ENCODE peak calls at places on chromosomes 6 and 20, in seven cellular contexts. D is body of pancreas, B is lung, G is heart left ventricle, A is BJ, S is GM12865, Q is mucosa of descending colon. Y is an unnamed sample.

GRCh38 chr20:22866757-22867425 is 168.2 kb upstream of the SSTR4 start:
- DNase-seq in D (no peak), B (no peak), G (no peak), A (no peak), S (no peak), Q (no peak), Y (no peak)

GRCh38 chr6:1131285-1132079 is 180.4 kb upstream of the FOXQ1 start:
- DNase-seq in D (no peak), B (no peak), G (no peak), A (peak), S (no peak), Q (no peak), Y (no peak)

GRCh38 chr20:52268184-52268583 is 76.6 kb upstream of the ZFP64 start:
- DNase-seq in D (no peak), B (no peak), G (no peak), A (no peak), S (no peak), Q (no peak), Y (no peak)

GRCh38 chr20:40322941-40323340 is 366.1 kb downstream of the MAFB start:
- DNase-seq in D (no peak), B (no peak), G (no peak), A (no peak), S (no peak), Q (no peak), Y (no peak)

GRCh38 chr6:132190097-132190814 is 211.0 kb downstream of the MOXD1 start:
- DNase-seq in D (no peak), B (no peak), G (no peak), A (peak), S (peak), Q (no peak), Y (peak)

GRCh38 chr6:161924516-161925116 is 650.8 kb upstream of the AGPAT4 start:
- DNase-seq in D (peak), B (no peak), G (no peak), A (no peak), S (no peak), Q (no peak), Y (no peak)

GRCh38 chr6:161458199-161458598 is 184.3 kb upstream of the AGPAT4 start:
- DNase-seq in D (no peak), B (no peak), G (no peak), A (no peak), S (no peak), Q (no peak), Y (no peak)

GRCh38 chr6:130766239-130767144 is 60.7 kb upstream of the SMLR1 start:
- DNase-seq in D (no peak), B (no peak), G (no peak), A (no peak), S (no peak), Q (no peak), Y (no peak)

GRCh38 chr6:89662659-89663223 is 24.2 kb upstream of the LYRM2 start:
- DNase-seq in D (no peak), B (no peak), G (no peak), A (no peak), S (no peak), Q (no peak), Y (no peak)

GRCh38 chr6:21949211-21949801 is 347.5 kb downstream of the PRL start:
- DNase-seq in D (no peak), B (peak), G (no peak), A (no peak), S (no peak), Q (no peak), Y (no peak)

GRCh38 chr6:25138024-25138696 is 141.0 kb upstream of the CARMIL1 start:
- DNase-seq in D (peak), B (peak), G (no peak), A (peak), S (peak), Q (peak), Y (peak)

GRCh38 chr6:44868335-44868668 is 459.8 kb upstream of the RUNX2 start:
- DNase-seq in D (no peak), B (no peak), G (no peak), A (no peak), S (peak), Q (no peak), Y (no peak)

GRCh38 chr6:32178547-32179440 is 589 bp downstream of the RNF5 start:
- DNase-seq in D (no peak), B (no peak), G (no peak), A (no peak), S (no peak), Q (no peak), Y (no peak)

GRCh38 chr6:144581807-144582537 is 296.8 kb downstream of the UTRN start:
- DNase-seq in D (peak), B (no peak), G (no peak), A (no peak), S (peak), Q (no peak), Y (no peak)

GRCh38 chr20:5741089-5741488 is 9.1 kb upstream of the SHLD1 start:
- DNase-seq in D (no peak), B (no peak), G (no peak), A (no peak), S (no peak), Q (no peak), Y (no peak)

GRCh38 chr6:140230282-140230681 is 855.8 kb upstream of the CITED2 start:
- DNase-seq in D (no peak), B (peak), G (no peak), A (no peak), S (no peak), Q (no peak), Y (no peak)

GRCh38 chr6:53539561-53539960 is 5.3 kb downstream of the GCLC start:
- DNase-seq in D (no peak), B (no peak), G (no peak), A (no peak), S (no peak), Q (no peak), Y (no peak)

GRCh38 chr6:136604328-136604825 is 54.2 kb upstream of the MAP7 start:
- DNase-seq in D (no peak), B (no peak), G (no peak), A (no peak), S (no peak), Q (no peak), Y (no peak)

GRCh38 chr6:160069459-160069858 is 52.2 kb upstream of the SLC22A1 start:
- DNase-seq in D (no peak), B (no peak), G (no peak), A (no peak), S (no peak), Q (no peak), Y (no peak)

GRCh38 chr20:14741616-14742015 is 404.2 kb upstream of the FLRT3 start:
- DNase-seq in D (no peak), B (no peak), G (no peak), A (no peak), S (no peak), Q (no peak), Y (no peak)

GRCh38 chr6:27669278-27669797 is 196.4 kb upstream of the ZNF184 start:
- DNase-seq in D (no peak), B (no peak), G (no peak), A (no peak), S (peak), Q (no peak), Y (no peak)

GRCh38 chr6:53306819-53307347 is 41.9 kb downstream of the ELOVL5 start:
- DNase-seq in D (no peak), B (no peak), G (no peak), A (no peak), S (peak), Q (no peak), Y (no peak)

DNA sequence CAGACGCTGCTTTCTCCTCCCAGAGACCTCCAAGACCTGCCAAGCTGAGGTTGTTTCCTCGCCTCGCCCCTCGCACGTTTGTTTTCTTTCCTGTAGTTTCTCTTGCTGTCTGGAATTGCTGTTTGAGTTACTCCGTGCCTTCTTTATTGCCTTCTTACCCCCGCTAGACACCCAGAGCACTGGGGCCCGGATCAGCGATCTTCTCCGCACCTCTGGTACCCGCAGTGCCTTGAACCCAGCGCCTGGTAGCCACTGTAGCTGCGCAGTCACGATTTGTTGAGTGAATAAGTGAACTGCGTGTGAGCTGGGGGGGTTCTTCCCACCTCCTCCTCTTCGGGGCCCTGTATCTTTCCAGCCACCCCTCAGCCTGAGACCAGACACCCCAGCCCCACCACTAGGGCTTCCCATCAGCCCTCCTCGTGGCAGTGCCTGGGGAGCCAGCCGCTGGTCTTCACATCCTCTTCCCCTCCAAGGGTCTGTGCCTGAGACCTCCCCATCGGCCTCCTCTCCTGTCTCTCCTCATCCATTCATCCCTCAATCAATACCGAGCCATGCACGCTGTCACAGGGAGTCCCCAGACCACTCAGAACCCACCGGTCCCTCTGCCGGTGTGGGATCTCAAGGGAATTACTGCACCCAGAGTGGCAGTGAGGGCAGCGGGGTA is 849 bp upstream of the BMP7 start:
- DNase-seq in D (no peak), B (no peak), G (no peak), A (no peak), S (no peak), Q (no peak), Y (no peak)
- H3K4me3 ChIP-seq in D (no peak), B (no peak), G (no peak), A (no peak), S (no peak), Q (no peak), Y (no peak)

GRCh38 chr6:31011153-31011552 is 879 bp downstream of the MUC22 start:
- DNase-seq in D (no peak), B (no peak), G (no peak), A (no peak), S (no peak), Q (no peak), Y (no peak)
- TF ChIP-seq CTCF in D (no peak), B (no peak), G (no peak), A (no peak), S (no peak), Q (no peak), Y (no peak)

GRCh38 chr6:17336425-17336824 is 55.3 kb downstream of the RBM24 start:
- DNase-seq in D (no peak), B (no peak), G (no peak), A (no peak), S (no peak), Q (no peak), Y (no peak)

GRCh38 chr6:17343215-17343614 is 50.2 kb upstream of the CAP2 start:
- DNase-seq in D (no peak), B (no peak), G (no peak), A (no peak), S (no peak), Q (no peak), Y (no peak)

GRCh38 chr6:17339308-17339670 is 54.1 kb upstream of the CAP2 start:
- DNase-seq in D (no peak), B (no peak), G (no peak), A (no peak), S (no peak), Q (no peak), Y (no peak)

GRCh38 chr6:17341891-17342290 is 51.5 kb upstream of the CAP2 start:
- DNase-seq in D (no peak), B (no peak), G (no peak), A (no peak), S (no peak), Q (no peak), Y (no peak)

GRCh38 chr6:17341117-17341805 is 52.1 kb upstream of the CAP2 start:
- DNase-seq in D (no peak), B (no peak), G (no peak), A (no peak), S (no peak), Q (no peak), Y (no peak)
- H3K4me3 ChIP-seq in D (no peak), B (no peak), G (no peak), A (no peak), S (no peak), Q (no peak), Y (no peak)

GRCh38 chr6:85868685-85869084 is 226.0 kb upstream of the SYNCRIP start:
- DNase-seq in D (no peak), B (no peak), G (no peak), A (no peak), S (no peak), Q (no peak), Y (no peak)

GRCh38 chr6:85866373-85866740 is 223.7 kb upstream of the SYNCRIP start:
- DNase-seq in D (no peak), B (no peak), G (no peak), A (no peak), S (no peak), Q (no peak), Y (no peak)

GRCh38 chr6:85865665-85866372 is 223.1 kb upstream of the SYNCRIP start:
- DNase-seq in D (peak), B (no peak), G (no peak), A (no peak), S (peak), Q (no peak), Y (no peak)

GRCh38 chr6:85866758-85867401 is 224.2 kb upstream of the SYNCRIP start:
- DNase-seq in D (no peak), B (no peak), G (no peak), A (no peak), S (no peak), Q (no peak), Y (no peak)

DNA sequence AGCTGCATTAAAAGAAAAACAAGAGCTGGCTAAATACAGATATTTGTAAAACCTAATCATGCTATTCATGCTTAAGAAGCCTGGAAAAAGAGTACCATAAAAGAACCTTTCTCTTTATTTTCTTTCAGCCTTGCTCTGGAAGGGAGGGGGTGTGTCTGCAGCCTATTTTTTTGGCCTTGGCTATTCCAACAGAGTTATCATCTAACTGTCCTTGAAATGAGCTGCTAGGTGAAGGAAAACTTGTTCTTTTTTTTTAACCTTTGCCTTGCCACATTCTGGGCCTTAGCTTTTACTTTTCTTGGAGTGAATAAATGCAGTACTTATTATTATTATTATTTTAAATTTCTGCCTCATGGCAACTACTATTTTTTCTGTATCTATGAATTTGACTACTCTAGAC is 224.9 kb upstream of the SYNCRIP start:
- DNase-seq in D (peak), B (no peak), G (no peak), A (no peak), S (no peak), Q (no peak), Y (no peak)
- TF ChIP-seq CTCF in D (no peak), B (no peak), G (no peak), A (no peak), S (no peak), Q (no peak), Y (no peak)

DNA sequence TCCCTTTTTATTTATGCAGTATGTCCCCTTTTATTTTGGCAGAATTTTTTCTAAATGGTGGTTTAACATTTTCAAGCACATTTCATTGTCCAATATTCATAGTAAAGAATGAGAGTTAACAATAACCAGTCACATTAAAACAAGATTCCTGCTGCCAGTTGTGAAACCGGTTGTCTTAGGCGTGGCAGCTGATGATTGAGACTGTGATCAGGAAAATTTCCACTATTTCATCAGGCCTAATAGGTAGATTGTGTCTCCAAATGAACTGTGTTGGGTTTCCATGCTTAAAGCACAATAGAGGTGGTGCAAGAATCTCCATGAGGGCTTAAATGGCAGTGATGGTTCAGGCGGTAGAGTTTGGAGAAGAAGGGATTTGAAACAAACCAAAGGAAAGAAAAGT is 15.3 kb downstream of the PRDM1 start:
- DNase-seq in D (no peak), B (no peak), G (no peak), A (no peak), S (no peak), Q (no peak), Y (no peak)
- H3K4me3 ChIP-seq in D (no peak), B (no peak), G (no peak), A (no peak), S (peak), Q (no peak), Y (peak)

GRCh38 chr6:118551063-118551672 is 3.1 kb downstream of the PLN start:
- DNase-seq in D (no peak), B (no peak), G (no peak), A (no peak), S (peak), Q (no peak), Y (no peak)
- TF ChIP-seq CTCF in D (peak), B (peak), G (peak), A (peak), S (peak), Q (no peak), Y (peak)

GRCh38 chr6:147867827-147868226 is 359.3 kb downstream of the SAMD5 start:
- DNase-seq in D (no peak), B (no peak), G (no peak), A (peak), S (no peak), Q (no peak), Y (no peak)
- H3K4me3 ChIP-seq in D (no peak), B (no peak), G (no peak), A (no peak), S (no peak), Q (no peak), Y (no peak)

GRCh38 chr6:79713701-79714322 is 82.7 kb downstream of the SH3BGRL2 start:
- DNase-seq in D (peak), B (peak), G (no peak), A (no peak), S (peak), Q (no peak), Y (no peak)

GRCh38 chr6:79717989-79718388 is 86.9 kb downstream of the SH3BGRL2 start:
- DNase-seq in D (no peak), B (no peak), G (no peak), A (no peak), S (no peak), Q (no peak), Y (no peak)

GRCh38 chr6:79724816-79725215 is 93.7 kb downstream of the SH3BGRL2 start:
- DNase-seq in D (no peak), B (no peak), G (no peak), A (no peak), S (no peak), Q (no peak), Y (no peak)

GRCh38 chr6:79718509-79719247 is 87.5 kb downstream of the SH3BGRL2 start:
- DNase-seq in D (no peak), B (no peak), G (no peak), A (no peak), S (peak), Q (no peak), Y (no peak)

DNA sequence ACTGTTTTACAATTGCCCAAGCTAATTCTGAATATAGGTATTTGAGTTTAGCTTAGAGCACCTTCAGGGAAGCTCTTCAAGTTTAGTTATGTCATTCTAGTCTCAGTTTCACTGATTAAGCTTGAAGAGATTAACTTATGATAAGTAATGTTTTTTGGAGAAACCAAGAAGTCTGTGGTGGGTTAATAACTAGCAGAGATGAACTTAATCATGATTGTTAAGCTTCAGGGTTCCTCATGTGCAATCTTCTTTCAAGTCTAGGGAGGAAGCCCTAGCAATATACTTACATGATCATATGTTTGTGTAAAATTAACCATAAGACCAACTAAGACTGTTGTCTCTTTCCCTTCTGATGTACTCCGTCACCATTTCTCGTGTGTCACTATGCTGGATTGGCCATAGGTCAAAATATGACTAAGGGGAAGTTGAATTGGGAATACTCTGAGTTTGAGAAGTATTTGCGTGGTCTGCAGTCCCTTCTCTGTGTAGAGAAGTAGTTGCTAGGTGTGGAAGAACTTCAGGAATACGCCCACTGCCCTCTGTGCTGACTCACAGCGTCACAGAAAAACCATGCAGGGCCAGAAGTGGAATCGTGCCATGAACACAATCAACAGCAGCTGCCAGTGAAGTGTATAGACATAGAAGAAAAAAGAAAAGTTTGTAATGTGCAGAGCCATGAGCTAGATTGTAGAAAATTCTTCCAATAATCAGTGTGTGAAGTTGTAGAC is 88.3 kb downstream of the SH3BGRL2 start:
- DNase-seq in D (peak), B (no peak), G (no peak), A (peak), S (no peak), Q (no peak), Y (no peak)
- TF ChIP-seq CTCF in D (no peak), B (no peak), G (no peak), A (no peak), S (no peak), Q (no peak), Y (no peak)